ENCODE peak calls at places on chromosomes 13 and 19, in four cellular contexts. One of them, this sample, is unnamed.

GRCh38 chr19:46616631-46617322 is 8.1 kb downstream of the PTGIR start:
- DNase-seq in endodermal cell: peak; percentile 92
- DNase-seq in RWPE2: no peak
- DNase-seq in Peyer's patch: peak; percentile 79
- DNase-seq in this sample: no peak

GRCh38 chr13:30807392-30807791 is 72.0 kb downstream of the ALOX5AP start:
- DNase-seq in endodermal cell: no peak
- DNase-seq in RWPE2: no peak
- DNase-seq in Peyer's patch: no peak
- DNase-seq in this sample: peak; percentile 61

GRCh38 chr13:107329991-107330390 is 762.1 kb upstream of the ARGLU1 start:
- DNase-seq in RWPE2: no peak
- DNase-seq in endodermal cell: no peak
- DNase-seq in Peyer's patch: no peak
- DNase-seq in this sample: no peak

GRCh38 chr19:10915511-10916091 is 12.8 kb downstream of the YIPF2 start:
- DNase-seq in endodermal cell: no peak
- DNase-seq in RWPE2: peak; percentile 83
- DNase-seq in Peyer's patch: no peak
- DNase-seq in this sample: no peak

GRCh38 chr13:84894749-84895148 is 904.5 kb downstream of the SLITRK6 start:
- DNase-seq in Peyer's patch: no peak
- DNase-seq in endodermal cell: peak; percentile 52
- DNase-seq in RWPE2: no peak
- DNase-seq in this sample: no peak

GRCh38 chr13:110444226-110444653 is 117.3 kb downstream of the RAB20 start:
- DNase-seq in RWPE2: no peak
- DNase-seq in endodermal cell: no peak
- DNase-seq in Peyer's patch: no peak
- DNase-seq in this sample: no peak

GRCh38 chr19:50005428-50005827 is 19.7 kb downstream of the VRK3 start:
- DNase-seq in endodermal cell: no peak
- DNase-seq in RWPE2: no peak
- DNase-seq in Peyer's patch: no peak
- DNase-seq in this sample: no peak

GRCh38 chr19:49592486-49593232 is 1.7 kb downstream of the PRR12 start:
- DNase-seq in endodermal cell: peak; percentile 83
- DNase-seq in Peyer's patch: no peak
- DNase-seq in RWPE2: no peak
- DNase-seq in this sample: no peak

GRCh38 chr19:15296353-15296752 is 36.0 kb downstream of the BRD4 start:
- DNase-seq in Peyer's patch: no peak
- DNase-seq in RWPE2: no peak
- DNase-seq in endodermal cell: no peak
- DNase-seq in this sample: no peak

GRCh38 chr19:17933414-17934129 is 757 bp downstream of the CCDC124 start:
- DNase-seq in Peyer's patch: peak; percentile 44
- DNase-seq in endodermal cell: no peak
- DNase-seq in RWPE2: no peak
- DNase-seq in this sample: no peak

GRCh38 chr19:35144600-35145436 is 1.8 kb downstream of the FXYD7 start:
- DNase-seq in endodermal cell: peak; percentile 85
- DNase-seq in RWPE2: peak; percentile 94
- DNase-seq in Peyer's patch: no peak
- DNase-seq in this sample: no peak

GRCh38 chr19:15427350-15427700 is 8.5 kb upstream of the AKAP8L start:
- DNase-seq in RWPE2: peak; percentile 63
- DNase-seq in endodermal cell: no peak
- DNase-seq in Peyer's patch: peak; percentile 43
- DNase-seq in this sample: no peak

GRCh38 chr19:35357867-35358573 is at the start of gene FFAR3:
- DNase-seq in endodermal cell: peak; percentile 26
- DNase-seq in Peyer's patch: no peak
- DNase-seq in RWPE2: peak; percentile 30
- DNase-seq in this sample: peak; percentile 28

GRCh38 chr13:77022341-77022740 is 4.6 kb downstream of the FBXL3 start:
- DNase-seq in endodermal cell: no peak
- DNase-seq in Peyer's patch: no peak
- DNase-seq in RWPE2: no peak
- DNase-seq in this sample: no peak

GRCh38 chr13:34257980-34258379 is 440.0 kb downstream of the RFC3 start:
- DNase-seq in endodermal cell: no peak
- DNase-seq in Peyer's patch: no peak
- DNase-seq in RWPE2: no peak
- DNase-seq in this sample: no peak

GRCh38 chr19:43207991-43208390 is 2.6 kb upstream of the PSG4 start:
- DNase-seq in RWPE2: no peak
- DNase-seq in endodermal cell: no peak
- DNase-seq in Peyer's patch: no peak
- DNase-seq in this sample: no peak

GRCh38 chr13:46124967-46125933 is 20.4 kb upstream of the CPB2 start:
- DNase-seq in endodermal cell: no peak
- DNase-seq in RWPE2: no peak
- DNase-seq in Peyer's patch: no peak
- DNase-seq in this sample: no peak

GRCh38 chr19:6273701-6274601 is 5.8 kb downstream of the MLLT1 start:
- DNase-seq in Peyer's patch: no peak
- DNase-seq in endodermal cell: no peak
- DNase-seq in RWPE2: peak; percentile 79
- DNase-seq in this sample: peak; percentile 84

GRCh38 chr13:64239372-64239771 is 2823.7 kb upstream of the PCDH20 start:
- DNase-seq in endodermal cell: no peak
- DNase-seq in Peyer's patch: no peak
- DNase-seq in RWPE2: no peak
- DNase-seq in this sample: no peak

GRCh38 chr13:40878321-40878720 is 88.9 kb downstream of the SLC25A15 start:
- DNase-seq in Peyer's patch: no peak
- DNase-seq in RWPE2: no peak
- DNase-seq in endodermal cell: no peak
- DNase-seq in this sample: no peak

GRCh38 chr19:40671404-40671803 is 19.0 kb downstream of the NUMBL start:
- DNase-seq in RWPE2: no peak
- DNase-seq in endodermal cell: no peak
- DNase-seq in Peyer's patch: no peak
- DNase-seq in this sample: no peak

GRCh38 chr13:111409413-111409812 is 89.0 kb downstream of the TEX29 start:
- DNase-seq in Peyer's patch: no peak
- DNase-seq in RWPE2: no peak
- DNase-seq in endodermal cell: no peak
- DNase-seq in this sample: no peak

GRCh38 chr19:13762635-13763235 is 1.6 kb upstream of the MRI1 start:
- DNase-seq in RWPE2: no peak
- DNase-seq in Peyer's patch: no peak
- DNase-seq in endodermal cell: no peak
- DNase-seq in this sample: no peak

GRCh38 chr13:25977216-25977615 is 74.6 kb downstream of the SHISA2 start:
- DNase-seq in Peyer's patch: no peak
- DNase-seq in endodermal cell: peak; percentile 93
- DNase-seq in RWPE2: no peak
- DNase-seq in this sample: no peak

GRCh38 chr13:26254583-26255102 is 714 bp downstream of the CDK8 start:
- DNase-seq in endodermal cell: peak; percentile 83
- DNase-seq in Peyer's patch: peak; percentile 77
- DNase-seq in RWPE2: peak; percentile 53
- DNase-seq in this sample: peak; percentile 89

GRCh38 chr13:91454666-91455065 is 56.2 kb downstream of the GPC5 start:
- DNase-seq in RWPE2: no peak
- DNase-seq in endodermal cell: no peak
- DNase-seq in Peyer's patch: no peak
- DNase-seq in this sample: no peak

GRCh38 chr19:10998045-10998533 is 37.3 kb downstream of the SMARCA4 start:
- DNase-seq in Peyer's patch: peak; percentile 78
- DNase-seq in endodermal cell: no peak
- DNase-seq in RWPE2: no peak
- DNase-seq in this sample: no peak

GRCh38 chr19:51771369-51771768 is 10.4 kb downstream of the FPR2 start:
- DNase-seq in RWPE2: no peak
- DNase-seq in endodermal cell: no peak
- DNase-seq in Peyer's patch: no peak
- DNase-seq in this sample: no peak
- TF ChIP-seq CTCF in RWPE2: no peak
- TF ChIP-seq CTCF in endodermal cell: no peak
- TF ChIP-seq CTCF in Peyer's patch: no peak
- TF ChIP-seq CTCF in this sample: no peak

DNA sequence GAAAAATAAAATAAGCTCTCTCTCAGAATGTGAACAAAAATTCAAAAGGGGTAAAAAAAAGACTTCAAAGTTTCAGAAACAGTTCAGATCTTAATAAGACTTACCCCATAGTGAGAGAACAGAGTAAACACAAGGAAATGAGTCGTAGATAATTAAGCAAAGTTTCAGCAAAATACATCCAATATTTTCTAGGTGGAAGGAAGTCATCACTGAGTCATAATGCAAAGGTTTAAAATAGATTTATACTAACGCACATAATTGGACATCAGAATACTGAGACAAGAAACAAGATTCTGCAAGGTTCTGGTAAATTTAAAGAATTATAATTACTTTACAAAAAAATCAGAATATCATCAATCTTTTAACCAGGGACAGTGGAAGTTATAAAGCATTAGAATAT is 1370.7 kb upstream of the ATXN8OS start:
- DNase-seq in endodermal cell: no peak
- DNase-seq in RWPE2: no peak
- DNase-seq in Peyer's patch: no peak
- DNase-seq in this sample: no peak
- TF ChIP-seq CTCF in endodermal cell: no peak
- TF ChIP-seq CTCF in RWPE2: no peak
- TF ChIP-seq CTCF in Peyer's patch: no peak
- TF ChIP-seq CTCF in this sample: no peak

GRCh38 chr19:4619668-4620294 is 19.5 kb upstream of the TNFAIP8L1 start:
- DNase-seq in RWPE2: no peak
- DNase-seq in endodermal cell: no peak
- DNase-seq in Peyer's patch: no peak
- DNase-seq in this sample: no peak

GRCh38 chr19:4622695-4623421 is 16.5 kb upstream of the TNFAIP8L1 start:
- DNase-seq in RWPE2: no peak
- DNase-seq in endodermal cell: peak; percentile 80
- DNase-seq in Peyer's patch: no peak
- DNase-seq in this sample: no peak

GRCh38 chr19:4624301-4624700 is 15.0 kb upstream of the TNFAIP8L1 start:
- DNase-seq in RWPE2: no peak
- DNase-seq in endodermal cell: no peak
- DNase-seq in Peyer's patch: no peak
- DNase-seq in this sample: no peak

GRCh38 chr19:4620675-4621074 is 18.6 kb upstream of the TNFAIP8L1 start:
- DNase-seq in endodermal cell: no peak
- DNase-seq in RWPE2: no peak
- DNase-seq in Peyer's patch: no peak
- DNase-seq in this sample: no peak

GRCh38 chr19:4624733-4625362 is 14.5 kb upstream of the TNFAIP8L1 start:
- DNase-seq in Peyer's patch: no peak
- DNase-seq in RWPE2: no peak
- DNase-seq in endodermal cell: peak; percentile 88
- DNase-seq in this sample: no peak
- TF ChIP-seq CTCF in Peyer's patch: no peak
- TF ChIP-seq CTCF in RWPE2: peak; percentile 29
- TF ChIP-seq CTCF in endodermal cell: peak; percentile 79
- TF ChIP-seq CTCF in this sample: no peak

GRCh38 chr13:60265566-60265965 is 101.8 kb upstream of the DIAPH3 start:
- DNase-seq in Peyer's patch: no peak
- DNase-seq in RWPE2: no peak
- DNase-seq in endodermal cell: no peak
- DNase-seq in this sample: no peak

GRCh38 chr13:60258349-60258748 is 94.6 kb upstream of the DIAPH3 start:
- DNase-seq in endodermal cell: peak; percentile 66
- DNase-seq in Peyer's patch: no peak
- DNase-seq in RWPE2: no peak
- DNase-seq in this sample: no peak

GRCh38 chr13:60261432-60262351 is 98.0 kb upstream of the DIAPH3 start:
- DNase-seq in Peyer's patch: no peak
- DNase-seq in endodermal cell: peak; percentile 78
- DNase-seq in RWPE2: no peak
- DNase-seq in this sample: no peak

GRCh38 chr13:60260440-60260839 is 96.7 kb upstream of the DIAPH3 start:
- DNase-seq in endodermal cell: peak; percentile 73
- DNase-seq in Peyer's patch: no peak
- DNase-seq in RWPE2: no peak
- DNase-seq in this sample: no peak
- TF ChIP-seq CTCF in endodermal cell: peak; percentile 69
- TF ChIP-seq CTCF in Peyer's patch: no peak
- TF ChIP-seq CTCF in RWPE2: no peak
- TF ChIP-seq CTCF in this sample: no peak

GRCh38 chr13:50389726-50390125 is 374.5 kb downstream of the KCNRG start:
- DNase-seq in endodermal cell: no peak
- DNase-seq in Peyer's patch: no peak
- DNase-seq in RWPE2: no peak
- DNase-seq in this sample: no peak

GRCh38 chr13:50392977-50393376 is 377.7 kb downstream of the KCNRG start:
- DNase-seq in endodermal cell: no peak
- DNase-seq in RWPE2: no peak
- DNase-seq in Peyer's patch: no peak
- DNase-seq in this sample: no peak

GRCh38 chr13:50396001-50396400 is 380.8 kb downstream of the KCNRG start:
- DNase-seq in RWPE2: no peak
- DNase-seq in endodermal cell: no peak
- DNase-seq in Peyer's patch: no peak
- DNase-seq in this sample: no peak

GRCh38 chr13:50390503-50391248 is 375.4 kb downstream of the KCNRG start:
- DNase-seq in endodermal cell: no peak
- DNase-seq in RWPE2: no peak
- DNase-seq in Peyer's patch: no peak
- DNase-seq in this sample: no peak

DNA sequence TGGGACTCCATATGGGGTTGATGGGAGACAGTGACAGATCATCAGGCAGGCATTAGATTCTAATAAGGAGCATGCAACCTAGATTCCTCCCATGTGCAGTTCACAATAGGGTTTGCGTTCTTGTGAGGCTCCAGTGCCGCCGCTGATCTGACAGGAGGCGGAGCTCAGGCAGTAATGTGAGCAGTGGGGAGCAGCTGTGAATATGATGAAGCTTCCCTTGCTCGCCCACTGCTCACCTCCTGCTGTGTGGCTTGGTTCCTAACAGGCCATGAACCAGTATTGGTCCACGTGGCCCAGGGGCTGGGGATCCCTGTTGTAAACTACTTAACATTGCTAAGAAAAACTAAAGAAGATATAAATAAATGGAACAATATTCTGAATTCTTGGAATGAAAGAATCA is 378.4 kb downstream of the KCNRG start:
- DNase-seq in endodermal cell: peak; percentile 68
- DNase-seq in RWPE2: no peak
- DNase-seq in Peyer's patch: no peak
- DNase-seq in this sample: no peak
- TF ChIP-seq CTCF in endodermal cell: no peak
- TF ChIP-seq CTCF in RWPE2: no peak
- TF ChIP-seq CTCF in Peyer's patch: no peak
- TF ChIP-seq CTCF in this sample: no peak

DNA sequence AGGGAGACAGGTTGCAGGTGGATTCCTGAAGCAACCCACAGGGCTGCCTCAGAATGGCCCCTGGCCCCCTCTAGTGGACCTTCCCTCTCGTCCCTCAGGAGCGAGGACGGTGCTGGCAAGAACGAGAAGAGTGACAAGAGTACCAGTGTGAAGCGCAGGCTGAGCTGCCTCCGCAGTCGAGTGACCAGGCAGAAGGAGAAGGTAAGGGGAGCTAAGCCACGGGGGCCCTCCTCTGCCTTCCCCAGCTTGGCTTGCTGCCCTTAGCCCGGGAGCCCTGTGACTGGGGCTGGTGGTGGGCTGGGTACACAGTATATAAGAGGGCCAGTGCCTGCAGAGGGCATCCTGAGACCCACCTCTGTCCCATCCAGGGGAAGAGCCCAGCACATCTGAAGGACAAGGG is 34.0 kb downstream of the ARHGEF18 start:
- DNase-seq in endodermal cell: peak; percentile 72
- DNase-seq in Peyer's patch: peak; percentile 40
- DNase-seq in RWPE2: no peak
- DNase-seq in this sample: no peak
- TF ChIP-seq CTCF in endodermal cell: peak; percentile 64
- TF ChIP-seq CTCF in Peyer's patch: no peak
- TF ChIP-seq CTCF in RWPE2: no peak
- TF ChIP-seq CTCF in this sample: no peak

This sample was measured in lower leg skin.